ENCODE peak calls at places on chromosomes 11 and 22, in eight cellular contexts. K is transverse colon, O is heart left ventricle, Y is spleen, P is body of pancreas, M is adrenal gland, W is stomach, U is GM12878. E is an unnamed sample. For H3K9me3 and H3K4me1, the result is how much of the 10 kb centered on the place peaks cover.

GRCh38 chr11:13120691-13121090 is 111.6 kb downstream of the RASSF10 start:
- DNase-seq in W (no peak), O (no peak), K (no peak), P (no peak), Y (no peak), M (no peak), U (no peak), E (no peak)

GRCh38 chr11:87934182-87934581 is 241.1 kb downstream of the RAB38 start:
- DNase-seq in W (no peak), K (no peak), U (no peak), P (no peak), M (no peak), O (no peak), Y (no peak), E (no peak)

GRCh38 chr11:14374922-14375630 is 16.1 kb upstream of the RRAS2 start:
- DNase-seq in K (no peak), O (no peak), W (no peak), Y (no peak), P (no peak), U (no peak), M (no peak), E (no peak)

GRCh38 chr11:61539958-61540357 is 31.4 kb downstream of the LRRC10B start:
- DNase-seq in W (no peak), U (no peak), Y (no peak), O (no peak), K (no peak), M (no peak), P (no peak), E (no peak)

GRCh38 chr11:108758458-108758857 is 93.6 kb downstream of the DDX10 start:
- DNase-seq in O (no peak), U (no peak), Y (no peak), K (no peak), P (no peak), W (no peak), M (peak), E (no peak)

GRCh38 chr22:50684501-50684900 is 11.9 kb downstream of the SHANK3 start:
- DNase-seq in M (no peak), P (no peak), K (no peak), U (no peak), Y (peak), O (no peak), W (peak), E (no peak)

GRCh38 chr22:39244496-39245129 is at the start of gene PDGFB:
- DNase-seq in W (peak), P (peak), K (peak), M (peak), Y (no peak), U (no peak), O (peak), E (peak)

GRCh38 chr11:129546266-129546665 is 170.6 kb downstream of the BARX2 start:
- DNase-seq in W (no peak), Y (no peak), K (no peak), M (no peak), U (no peak), P (no peak), O (no peak), E (no peak)

GRCh38 chr11:83012168-83013067 is 59.3 kb downstream of the RAB30 start:
- DNase-seq in W (no peak), M (no peak), U (no peak), O (no peak), P (no peak), Y (no peak), K (no peak), E (no peak)

GRCh38 chr11:71466358-71466757 is 13.4 kb downstream of the NADSYN1 start:
- DNase-seq in O (no peak), P (no peak), M (peak), K (no peak), Y (peak), W (no peak), U (no peak), E (no peak)

GRCh38 chr11:18022419-18022818 is 9.6 kb upstream of the SERGEF start:
- DNase-seq in M (no peak), P (no peak), Y (no peak), W (no peak), O (no peak), K (no peak), U (no peak), E (no peak)

DNA sequence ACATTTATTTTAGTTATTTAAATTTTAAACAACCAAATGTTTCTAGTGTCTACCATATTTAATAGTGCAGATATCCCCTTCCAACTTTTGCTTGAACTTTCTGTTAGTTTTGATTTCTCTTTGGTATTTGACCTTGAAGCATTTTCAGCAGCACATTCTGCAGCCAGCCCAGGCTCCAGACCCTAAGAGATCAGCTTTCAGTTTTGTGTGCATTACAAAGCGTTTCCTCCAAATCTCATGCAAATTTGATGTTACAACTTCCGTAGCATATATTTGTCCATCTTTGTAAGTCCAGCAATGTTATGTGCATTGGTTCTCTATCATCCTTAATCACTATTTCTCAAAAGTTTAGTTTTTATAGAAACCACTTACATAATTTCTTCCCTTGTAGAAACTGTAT is 14.6 kb upstream of the SERGEF start:
- DNase-seq in O (no peak), Y (no peak), W (no peak), P (no peak), M (no peak), K (no peak), U (no peak), E (no peak)
- TF ChIP-seq POLR2A in O (no peak), Y (no peak), W (no peak), P (no peak), M (no peak), K (no peak), U (no peak), E (no peak)

GRCh38 chr11:2662430-2663299 is 37.1 kb downstream of the KCNQ1OT1 start:
- DNase-seq in Y (peak), M (no peak), W (peak), K (no peak), P (no peak), O (no peak), U (no peak), E (no peak)

GRCh38 chr11:2662024-2662312 is 37.8 kb downstream of the KCNQ1OT1 start:
- DNase-seq in M (no peak), W (peak), U (no peak), O (no peak), P (no peak), Y (peak), K (no peak), E (no peak)

GRCh38 chr11:2661173-2662023 is 38.4 kb downstream of the KCNQ1OT1 start:
- DNase-seq in Y (no peak), M (no peak), U (no peak), O (no peak), P (no peak), W (peak), K (no peak), E (no peak)

GRCh38 chr11:2657697-2658284 is 42.0 kb downstream of the KCNQ1OT1 start:
- DNase-seq in U (no peak), O (no peak), P (no peak), W (no peak), M (no peak), K (no peak), Y (no peak), E (no peak)

DNA sequence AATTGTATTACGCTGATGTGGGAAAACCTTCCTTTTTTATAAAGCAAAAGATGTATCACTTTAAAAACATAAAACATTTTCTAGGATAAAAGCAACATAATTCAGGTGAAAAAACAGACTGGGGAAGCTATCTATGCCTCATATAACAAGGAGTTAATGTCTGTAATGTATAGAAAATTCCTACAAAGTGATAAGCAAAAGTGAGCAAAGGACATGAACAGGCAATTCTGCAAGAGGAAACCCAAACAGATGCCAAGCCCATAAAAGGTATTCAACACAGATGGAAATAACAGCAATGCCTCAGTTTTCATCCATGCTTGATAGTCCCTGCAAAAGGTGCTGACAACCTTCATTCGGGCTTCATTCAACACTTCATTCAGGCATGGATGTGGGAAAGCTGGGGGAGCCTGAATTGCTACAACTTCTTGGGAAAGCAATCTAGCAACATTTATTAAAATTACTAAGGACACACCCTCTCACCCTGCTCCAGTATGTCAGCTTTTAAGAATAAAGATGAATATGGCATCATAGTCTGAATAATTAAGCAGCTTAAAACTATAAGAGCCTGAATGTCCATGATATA is 39.3 kb downstream of the KCNQ1OT1 start:
- DNase-seq in W (no peak), Y (no peak), U (no peak), M (no peak), P (no peak), K (no peak), O (no peak), E (no peak)
- H3K9me3 ChIP-seq in W (under half), Y (under half), U (under half), M (under half), P (under half), K (under half), O (under half), E (under half)

GRCh38 chr11:933936-934335 is 8.3 kb downstream of the AP2A2 start:
- DNase-seq in M (no peak), Y (no peak), W (no peak), P (no peak), U (no peak), K (no peak), O (no peak), E (no peak)

GRCh38 chr11:933002-933820 is 7.5 kb downstream of the AP2A2 start:
- DNase-seq in Y (no peak), O (no peak), K (no peak), U (no peak), W (no peak), P (no peak), M (no peak), E (no peak)

GRCh38 chr11:934437-934950 is 8.8 kb downstream of the AP2A2 start:
- DNase-seq in Y (no peak), K (no peak), U (no peak), M (no peak), P (no peak), W (no peak), O (no peak), E (no peak)

GRCh38 chr11:931385-931784 is 5.7 kb downstream of the AP2A2 start:
- DNase-seq in M (no peak), O (no peak), P (no peak), K (no peak), U (no peak), W (no peak), Y (no peak), E (no peak)

DNA sequence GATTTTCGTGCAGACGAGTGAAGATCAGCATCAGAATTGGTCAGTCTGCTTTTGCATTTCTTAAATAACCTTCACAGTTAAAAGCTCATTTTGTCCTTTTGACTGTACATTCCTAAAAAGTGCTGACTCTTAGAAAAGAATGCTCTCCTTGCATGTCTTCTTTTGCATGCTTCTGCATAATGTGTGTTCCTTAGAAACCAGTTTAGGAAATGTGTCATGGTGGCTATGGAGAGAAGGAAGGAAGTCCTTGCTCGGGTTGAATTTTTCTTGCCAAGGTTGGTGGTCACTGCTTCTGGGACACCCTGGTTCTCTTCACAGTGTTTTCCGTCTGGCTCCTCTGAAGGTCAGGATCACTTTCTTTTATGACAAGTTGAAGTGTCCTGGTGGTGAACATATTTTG is 6.8 kb downstream of the AP2A2 start:
- DNase-seq in P (no peak), O (no peak), K (no peak), U (no peak), M (no peak), W (no peak), Y (no peak), E (no peak)
- H3K4me1 ChIP-seq in P (under half), O (half or more), K (half or more), U (under half), M (under half), W (half or more), Y (half or more), E (under half)

GRCh38 chr11:65569164-65569972 is 909 bp upstream of the ZNRD2 start:
- DNase-seq in O (no peak), M (no peak), U (no peak), W (no peak), K (no peak), P (no peak), Y (no peak), E (no peak)

GRCh38 chr11:65572356-65573043 is at the start of gene FAM89B:
- DNase-seq in Y (peak), P (peak), W (peak), O (peak), K (peak), M (peak), U (no peak), E (peak)

GRCh38 chr11:65571420-65571819 is 918 bp upstream of the FAM89B start:
- DNase-seq in Y (peak), K (peak), M (no peak), O (no peak), W (no peak), P (no peak), U (no peak), E (no peak)

GRCh38 chr11:65571940-65572339 is 398 bp upstream of the FAM89B start:
- DNase-seq in O (no peak), Y (no peak), K (peak), P (peak), W (peak), M (no peak), U (no peak), E (no peak)

GRCh38 chr11:65569973-65570918 is at the start of gene ZNRD2:
- DNase-seq in M (peak), Y (peak), O (peak), K (peak), W (peak), U (peak), P (peak), E (peak)
- TF ChIP-seq POLR2A in M (no peak), Y (peak), O (peak), K (peak), W (no peak), U (peak), P (peak), E (peak)

GRCh38 chr22:48677168-48677520 is 1150.5 kb downstream of the BRD1 start:
- DNase-seq in O (no peak), M (no peak), W (no peak), P (no peak), K (no peak), Y (no peak), U (no peak), E (no peak)
- H3K9me3 ChIP-seq in O (under half), M (under half), W (under half), P (under half), K (under half), Y (under half), U (under half), E (under half)

GRCh38 chr22:45678961-45679912 is 7.6 kb downstream of the ATXN10 start:
- DNase-seq in U (peak), Y (no peak), M (no peak), O (no peak), K (no peak), W (no peak), P (no peak), E (no peak)
- H3K4me1 ChIP-seq in U (half or more), Y (under half), M (under half), O (under half), K (under half), W (under half), P (under half), E (under half)

GRCh38 chr11:64186205-64187165 is 514 bp downstream of the STIP1 start:
- DNase-seq in M (no peak), Y (no peak), W (no peak), P (no peak), K (peak), U (no peak), O (no peak), E (peak)
- TF ChIP-seq POLR2A in M (peak), Y (no peak), W (no peak), P (no peak), K (no peak), U (peak), O (no peak), E (no peak)

GRCh38 chr22:47550524-47551437 is 788.3 kb downstream of the TBC1D22A start:
- DNase-seq in W (peak), O (no peak), K (no peak), P (no peak), M (no peak), U (no peak), Y (no peak), E (no peak)

GRCh38 chr22:47548953-47549740 is 786.7 kb downstream of the TBC1D22A start:
- DNase-seq in W (no peak), M (no peak), K (no peak), Y (no peak), P (no peak), U (no peak), O (no peak), E (no peak)

GRCh38 chr22:47549741-47550340 is 787.4 kb downstream of the TBC1D22A start:
- DNase-seq in Y (no peak), P (no peak), U (no peak), O (no peak), K (no peak), M (no peak), W (peak), E (no peak)

GRCh38 chr22:47547239-47547661 is 784.8 kb downstream of the TBC1D22A start:
- DNase-seq in U (no peak), M (no peak), W (no peak), K (no peak), O (no peak), Y (no peak), P (no peak), E (no peak)

DNA sequence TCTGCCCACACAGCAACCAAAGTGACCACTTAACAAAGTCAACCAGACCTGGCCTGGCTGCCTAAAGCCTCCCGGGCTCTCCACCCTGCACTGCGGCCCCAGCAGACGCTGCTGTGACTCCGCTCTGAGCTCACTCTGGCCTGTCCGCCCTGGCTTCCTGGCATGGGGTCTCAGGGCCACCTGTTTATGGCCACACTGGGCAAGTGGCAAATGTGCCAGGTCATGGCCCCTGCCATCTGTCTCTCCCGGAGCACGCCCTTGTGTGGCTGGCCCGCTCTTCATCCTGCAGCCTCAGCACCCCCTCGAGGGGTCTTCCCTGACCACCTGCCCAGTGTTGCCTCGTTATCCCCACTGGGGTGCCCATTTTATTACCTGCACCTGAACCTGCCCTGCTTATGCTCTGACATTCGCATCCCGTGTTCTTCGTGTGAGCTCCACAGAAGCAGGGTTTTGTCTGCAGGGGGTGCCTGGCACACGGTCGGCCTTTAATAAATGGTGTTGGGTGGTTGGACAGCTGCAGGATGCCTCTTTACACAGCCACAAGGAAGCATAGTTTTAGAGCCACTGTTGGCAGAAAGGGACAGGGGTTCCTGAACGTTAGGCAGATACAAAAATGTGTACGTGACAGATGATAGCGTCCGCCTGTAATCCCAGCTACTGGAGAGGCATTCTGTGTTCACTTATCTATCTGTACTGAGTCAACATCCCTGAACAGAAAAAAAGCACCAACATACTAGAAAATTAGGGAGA is 785.6 kb downstream of the TBC1D22A start:
- DNase-seq in U (no peak), W (no peak), P (no peak), K (no peak), Y (no peak), M (no peak), O (no peak), E (no peak)
- H3K9me3 ChIP-seq in U (under half), W (under half), P (under half), K (under half), Y (under half), M (under half), O (under half), E (under half)

E was measured in prostate gland.